ENCODE peak calls at places on chromosomes 12 and 14, in nine cellular contexts. One of them, this sample, is unnamed.

GRCh38 chr14:65373671-65374039 is 38.9 kb upstream of the FUT8 start:
- DNase-seq in foreskin keratinocyte: no peak
- DNase-seq in ascending aorta: no peak
- DNase-seq in HFF-Myc: no peak
- DNase-seq in glutamatergic neuron: no peak
- DNase-seq in fibroblast of the aortic adventitia: peak
- DNase-seq in lower lobe of right lung: no peak
- DNase-seq in right atrium auricular region: no peak
- DNase-seq in endothelial cell: no peak
- DNase-seq in this sample: no peak

GRCh38 chr14:104393898-104394605 is 185.5 kb upstream of the C14orf180 start:
- DNase-seq in foreskin keratinocyte: no peak
- DNase-seq in ascending aorta: no peak
- DNase-seq in HFF-Myc: no peak
- DNase-seq in glutamatergic neuron: peak
- DNase-seq in fibroblast of the aortic adventitia: no peak
- DNase-seq in lower lobe of right lung: peak
- DNase-seq in right atrium auricular region: peak
- DNase-seq in endothelial cell: no peak
- DNase-seq in this sample: peak

GRCh38 chr12:90871697-90872096 is 83.3 kb downstream of the CCER1 start:
- DNase-seq in foreskin keratinocyte: no peak
- DNase-seq in ascending aorta: no peak
- DNase-seq in HFF-Myc: no peak
- DNase-seq in glutamatergic neuron: no peak
- DNase-seq in fibroblast of the aortic adventitia: no peak
- DNase-seq in lower lobe of right lung: no peak
- DNase-seq in right atrium auricular region: no peak
- DNase-seq in endothelial cell: no peak
- DNase-seq in this sample: no peak

GRCh38 chr12:50057000-50057841 is at the start of gene ASIC1:
- DNase-seq in foreskin keratinocyte: peak
- DNase-seq in ascending aorta: no peak
- DNase-seq in HFF-Myc: no peak
- DNase-seq in glutamatergic neuron: peak
- DNase-seq in fibroblast of the aortic adventitia: peak
- DNase-seq in lower lobe of right lung: peak
- DNase-seq in right atrium auricular region: no peak
- DNase-seq in endothelial cell: peak
- DNase-seq in this sample: peak

GRCh38 chr14:68526420-68527105 is 266.3 kb downstream of the ZFP36L1 start:
- DNase-seq in foreskin keratinocyte: peak
- DNase-seq in ascending aorta: peak
- DNase-seq in HFF-Myc: no peak
- DNase-seq in glutamatergic neuron: no peak
- DNase-seq in fibroblast of the aortic adventitia: peak
- DNase-seq in lower lobe of right lung: peak
- DNase-seq in right atrium auricular region: peak
- DNase-seq in endothelial cell: no peak
- DNase-seq in this sample: no peak

GRCh38 chr14:101584049-101584859 is 23.0 kb downstream of the DIO3 start:
- DNase-seq in foreskin keratinocyte: no peak
- DNase-seq in ascending aorta: no peak
- DNase-seq in HFF-Myc: peak
- DNase-seq in glutamatergic neuron: peak
- DNase-seq in fibroblast of the aortic adventitia: peak
- DNase-seq in lower lobe of right lung: no peak
- DNase-seq in right atrium auricular region: no peak
- DNase-seq in endothelial cell: no peak
- DNase-seq in this sample: no peak

GRCh38 chr12:120286768-120287490 is 4.8 kb downstream of the RNU4-2 start:
- DNase-seq in foreskin keratinocyte: peak
- DNase-seq in ascending aorta: no peak
- DNase-seq in HFF-Myc: no peak
- DNase-seq in glutamatergic neuron: no peak
- DNase-seq in fibroblast of the aortic adventitia: no peak
- DNase-seq in lower lobe of right lung: no peak
- DNase-seq in right atrium auricular region: no peak
- DNase-seq in endothelial cell: no peak
- DNase-seq in this sample: no peak

GRCh38 chr12:54051916-54052744 is 1.5 kb upstream of the HOXC4 start:
- DNase-seq in foreskin keratinocyte: no peak
- DNase-seq in ascending aorta: no peak
- DNase-seq in HFF-Myc: no peak
- DNase-seq in glutamatergic neuron: no peak
- DNase-seq in fibroblast of the aortic adventitia: no peak
- DNase-seq in lower lobe of right lung: no peak
- DNase-seq in right atrium auricular region: no peak
- DNase-seq in endothelial cell: no peak
- DNase-seq in this sample: no peak

GRCh38 chr12:55818886-55819285 is 1.0 kb downstream of the ORMDL2 start:
- DNase-seq in foreskin keratinocyte: no peak
- DNase-seq in ascending aorta: no peak
- DNase-seq in HFF-Myc: no peak
- DNase-seq in glutamatergic neuron: no peak
- DNase-seq in fibroblast of the aortic adventitia: peak
- DNase-seq in lower lobe of right lung: no peak
- DNase-seq in right atrium auricular region: no peak
- DNase-seq in endothelial cell: no peak
- DNase-seq in this sample: no peak

GRCh38 chr12:69151254-69151751 is 88.1 kb upstream of the CPSF6 start:
- DNase-seq in foreskin keratinocyte: no peak
- DNase-seq in ascending aorta: no peak
- DNase-seq in HFF-Myc: no peak
- DNase-seq in glutamatergic neuron: no peak
- DNase-seq in fibroblast of the aortic adventitia: peak
- DNase-seq in lower lobe of right lung: no peak
- DNase-seq in right atrium auricular region: no peak
- DNase-seq in endothelial cell: no peak
- DNase-seq in this sample: no peak

GRCh38 chr12:51721281-51721940 is 127.1 kb downstream of the FIGNL2 start:
- DNase-seq in foreskin keratinocyte: no peak
- DNase-seq in ascending aorta: no peak
- DNase-seq in HFF-Myc: no peak
- DNase-seq in glutamatergic neuron: peak
- DNase-seq in fibroblast of the aortic adventitia: peak
- DNase-seq in lower lobe of right lung: peak
- DNase-seq in right atrium auricular region: no peak
- DNase-seq in endothelial cell: peak
- DNase-seq in this sample: peak

GRCh38 chr12:129614221-129614885 is 289.5 kb downstream of the TMEM132D start:
- DNase-seq in foreskin keratinocyte: no peak
- DNase-seq in ascending aorta: no peak
- DNase-seq in HFF-Myc: no peak
- DNase-seq in glutamatergic neuron: no peak
- DNase-seq in fibroblast of the aortic adventitia: no peak
- DNase-seq in lower lobe of right lung: no peak
- DNase-seq in right atrium auricular region: no peak
- DNase-seq in endothelial cell: no peak
- DNase-seq in this sample: no peak

GRCh38 chr12:51923506-51924365 is 16.4 kb downstream of the ACVRL1 start:
- DNase-seq in foreskin keratinocyte: no peak
- DNase-seq in ascending aorta: no peak
- DNase-seq in HFF-Myc: no peak
- DNase-seq in glutamatergic neuron: peak
- DNase-seq in fibroblast of the aortic adventitia: peak
- DNase-seq in lower lobe of right lung: peak
- DNase-seq in right atrium auricular region: no peak
- DNase-seq in endothelial cell: peak
- DNase-seq in this sample: peak

GRCh38 chr12:106724116-106724515 is 50.4 kb upstream of the RIC8B start:
- DNase-seq in foreskin keratinocyte: no peak
- DNase-seq in ascending aorta: no peak
- DNase-seq in HFF-Myc: no peak
- DNase-seq in glutamatergic neuron: no peak
- DNase-seq in fibroblast of the aortic adventitia: no peak
- DNase-seq in lower lobe of right lung: no peak
- DNase-seq in right atrium auricular region: no peak
- DNase-seq in endothelial cell: no peak
- DNase-seq in this sample: no peak

GRCh38 chr12:106724934-106725333 is 49.5 kb upstream of the RIC8B start:
- DNase-seq in foreskin keratinocyte: no peak
- DNase-seq in ascending aorta: no peak
- DNase-seq in HFF-Myc: no peak
- DNase-seq in glutamatergic neuron: no peak
- DNase-seq in fibroblast of the aortic adventitia: no peak
- DNase-seq in lower lobe of right lung: no peak
- DNase-seq in right atrium auricular region: no peak
- DNase-seq in endothelial cell: no peak
- DNase-seq in this sample: no peak

GRCh38 chr12:106721931-106722330 is 52.6 kb upstream of the RIC8B start:
- DNase-seq in foreskin keratinocyte: no peak
- DNase-seq in ascending aorta: no peak
- DNase-seq in HFF-Myc: no peak
- DNase-seq in glutamatergic neuron: no peak
- DNase-seq in fibroblast of the aortic adventitia: no peak
- DNase-seq in lower lobe of right lung: no peak
- DNase-seq in right atrium auricular region: no peak
- DNase-seq in endothelial cell: no peak
- DNase-seq in this sample: no peak

GRCh38 chr12:106723416-106723815 is 51.1 kb upstream of the RIC8B start:
- DNase-seq in foreskin keratinocyte: no peak
- DNase-seq in ascending aorta: no peak
- DNase-seq in HFF-Myc: no peak
- DNase-seq in glutamatergic neuron: no peak
- DNase-seq in fibroblast of the aortic adventitia: no peak
- DNase-seq in lower lobe of right lung: no peak
- DNase-seq in right atrium auricular region: no peak
- DNase-seq in endothelial cell: no peak
- DNase-seq in this sample: no peak

DNA sequence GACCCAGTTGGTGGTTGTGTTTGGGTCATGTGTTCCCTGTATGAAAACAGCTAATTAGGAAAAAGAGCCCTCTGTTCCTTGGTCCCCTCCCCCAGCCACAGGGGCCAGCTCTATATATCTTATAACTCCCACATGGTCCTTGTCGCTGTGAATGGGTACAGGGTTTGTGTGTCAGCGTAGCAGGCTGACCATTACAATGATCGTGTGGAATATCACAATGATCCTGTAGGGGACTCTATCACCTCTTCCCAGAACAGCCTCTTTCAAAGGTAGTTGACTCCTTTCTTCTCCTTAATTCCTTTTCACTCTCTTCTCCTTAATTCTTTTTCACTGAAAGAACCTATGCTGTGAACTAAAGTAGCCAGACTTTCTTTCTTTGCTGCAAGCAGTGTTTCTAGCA is 51.6 kb upstream of the RIC8B start:
- DNase-seq in foreskin keratinocyte: no peak
- DNase-seq in ascending aorta: no peak
- DNase-seq in HFF-Myc: no peak
- DNase-seq in glutamatergic neuron: no peak
- DNase-seq in fibroblast of the aortic adventitia: no peak
- DNase-seq in lower lobe of right lung: no peak
- DNase-seq in right atrium auricular region: no peak
- DNase-seq in endothelial cell: no peak
- DNase-seq in this sample: no peak
- TF ChIP-seq CTCF in foreskin keratinocyte: no peak
- TF ChIP-seq CTCF in ascending aorta: no peak
- TF ChIP-seq CTCF in HFF-Myc: no peak
- TF ChIP-seq CTCF in glutamatergic neuron: no peak
- TF ChIP-seq CTCF in fibroblast of the aortic adventitia: no peak
- TF ChIP-seq CTCF in lower lobe of right lung: no peak
- TF ChIP-seq CTCF in right atrium auricular region: no peak
- TF ChIP-seq CTCF in endothelial cell: no peak
- TF ChIP-seq CTCF in this sample: no peak

GRCh38 chr12:111692575-111693210 is 6.8 kb downstream of the ACAD10 start:
- DNase-seq in foreskin keratinocyte: no peak
- DNase-seq in ascending aorta: no peak
- DNase-seq in HFF-Myc: no peak
- DNase-seq in glutamatergic neuron: peak
- DNase-seq in fibroblast of the aortic adventitia: no peak
- DNase-seq in lower lobe of right lung: no peak
- DNase-seq in right atrium auricular region: no peak
- DNase-seq in endothelial cell: peak
- DNase-seq in this sample: peak
- TF ChIP-seq CTCF in foreskin keratinocyte: peak
- TF ChIP-seq CTCF in ascending aorta: no peak
- TF ChIP-seq CTCF in HFF-Myc: peak
- TF ChIP-seq CTCF in glutamatergic neuron: peak
- TF ChIP-seq CTCF in fibroblast of the aortic adventitia: no peak
- TF ChIP-seq CTCF in lower lobe of right lung: no peak
- TF ChIP-seq CTCF in right atrium auricular region: no peak
- TF ChIP-seq CTCF in endothelial cell: peak
- TF ChIP-seq CTCF in this sample: no peak

GRCh38 chr14:93299831-93300230 is 33.0 kb downstream of the BTBD7 start:
- DNase-seq in foreskin keratinocyte: no peak
- DNase-seq in ascending aorta: no peak
- DNase-seq in HFF-Myc: no peak
- DNase-seq in glutamatergic neuron: no peak
- DNase-seq in fibroblast of the aortic adventitia: no peak
- DNase-seq in lower lobe of right lung: no peak
- DNase-seq in right atrium auricular region: no peak
- DNase-seq in endothelial cell: no peak
- DNase-seq in this sample: no peak

GRCh38 chr14:93295541-93296220 is 37.2 kb downstream of the BTBD7 start:
- DNase-seq in foreskin keratinocyte: no peak
- DNase-seq in ascending aorta: no peak
- DNase-seq in HFF-Myc: no peak
- DNase-seq in glutamatergic neuron: no peak
- DNase-seq in fibroblast of the aortic adventitia: no peak
- DNase-seq in lower lobe of right lung: no peak
- DNase-seq in right atrium auricular region: no peak
- DNase-seq in endothelial cell: no peak
- DNase-seq in this sample: no peak
- TF ChIP-seq CTCF in foreskin keratinocyte: no peak
- TF ChIP-seq CTCF in ascending aorta: no peak
- TF ChIP-seq CTCF in HFF-Myc: no peak
- TF ChIP-seq CTCF in glutamatergic neuron: no peak
- TF ChIP-seq CTCF in fibroblast of the aortic adventitia: no peak
- TF ChIP-seq CTCF in lower lobe of right lung: no peak
- TF ChIP-seq CTCF in right atrium auricular region: no peak
- TF ChIP-seq CTCF in endothelial cell: no peak
- TF ChIP-seq CTCF in this sample: no peak

DNA sequence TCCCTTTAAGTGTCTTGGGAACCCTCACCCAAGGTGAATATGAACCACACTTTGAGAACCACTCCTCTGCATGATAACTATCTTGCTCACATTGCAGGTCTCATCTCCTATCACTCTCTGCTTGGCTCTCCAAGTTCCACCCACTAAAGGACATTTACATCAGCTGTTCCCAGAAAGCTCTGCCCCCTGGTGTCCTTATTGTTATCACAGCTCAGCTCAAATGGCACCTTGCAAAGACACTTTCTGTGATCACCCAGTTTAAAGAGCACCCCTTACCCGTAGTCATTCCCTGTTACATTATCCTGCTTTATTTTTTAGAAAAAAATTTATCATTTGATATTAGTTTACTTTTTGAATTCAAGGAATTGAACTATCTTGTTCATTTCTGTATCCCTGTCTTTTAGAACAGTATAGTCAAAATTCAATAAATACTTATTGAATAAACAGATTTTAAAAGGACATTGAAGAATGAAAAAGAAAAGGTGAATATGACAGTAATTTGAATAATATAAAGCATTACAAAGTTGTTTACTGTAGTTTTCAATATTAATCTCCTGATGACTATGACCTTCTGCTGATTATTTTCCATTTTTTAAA is 20.5 kb upstream of the GUCY2C start:
- DNase-seq in foreskin keratinocyte: peak
- DNase-seq in ascending aorta: no peak
- DNase-seq in HFF-Myc: peak
- DNase-seq in glutamatergic neuron: peak
- DNase-seq in fibroblast of the aortic adventitia: peak
- DNase-seq in lower lobe of right lung: no peak
- DNase-seq in right atrium auricular region: no peak
- DNase-seq in endothelial cell: peak
- DNase-seq in this sample: peak
- TF ChIP-seq CTCF in foreskin keratinocyte: peak
- TF ChIP-seq CTCF in ascending aorta: no peak
- TF ChIP-seq CTCF in HFF-Myc: peak
- TF ChIP-seq CTCF in glutamatergic neuron: peak
- TF ChIP-seq CTCF in fibroblast of the aortic adventitia: peak
- TF ChIP-seq CTCF in lower lobe of right lung: peak
- TF ChIP-seq CTCF in right atrium auricular region: peak
- TF ChIP-seq CTCF in endothelial cell: peak
- TF ChIP-seq CTCF in this sample: peak

This sample was measured in GM13976.